ENCODE peak calls at places on chromosomes 12 and 14, in ten cellular contexts. C is sigmoid colon, M is fibroblast of lung, X is fibroblast of the aortic adventitia, O is HFFc6, I is epithelial cell of esophagus, Y is WTC11, G is tibial artery, F is cardiac muscle cell, R is mesothelial cell of epicardium. A is an unnamed sample.

GRCh38 chr12:32897688-32898573 is 1.4 kb upstream of the PKP2 start:
- DNase-seq in C (no peak), M (no peak), X (no peak), O (no peak), I (no peak), Y (no peak), G (no peak), F (no peak), R (no peak), A (no peak)

GRCh38 chr14:106417224-106418049 is 891.1 kb downstream of the TMEM121 start:
- DNase-seq in C (no peak), M (no peak), X (no peak), O (no peak), I (no peak), Y (peak), G (no peak), F (no peak), R (no peak), A (peak)

GRCh38 chr12:101935769-101936741 is 58.7 kb downstream of the DRAM1 start:
- DNase-seq in C (peak), M (peak), X (peak), O (peak), I (peak), Y (no peak), G (peak), F (peak), R (no peak), A (peak)

GRCh38 chr12:73180734-73181133 is 908.6 kb downstream of the TRHDE start:
- DNase-seq in C (no peak), M (no peak), X (no peak), O (no peak), I (no peak), Y (no peak), G (no peak), F (no peak), R (no peak), A (no peak)

GRCh38 chr12:132904718-132905328 is 17.4 kb upstream of the CHFR start:
- DNase-seq in C (peak), M (peak), X (no peak), O (no peak), I (peak), Y (peak), G (peak), F (peak), R (peak), A (peak)

GRCh38 chr12:79482323-79482722 is 208.4 kb downstream of the PAWR start:
- DNase-seq in C (no peak), M (no peak), X (no peak), O (no peak), I (no peak), Y (no peak), G (no peak), F (no peak), R (no peak), A (no peak)

GRCh38 chr14:66813636-66814035 is 305.7 kb downstream of the GPHN start:
- DNase-seq in C (no peak), M (no peak), X (no peak), O (no peak), I (no peak), Y (no peak), G (no peak), F (no peak), R (no peak), A (no peak)

GRCh38 chr12:93287152-93287551 is 90.6 kb upstream of the NUDT4 start:
- DNase-seq in C (no peak), M (peak), X (no peak), O (no peak), I (peak), Y (no peak), G (no peak), F (no peak), R (no peak), A (no peak)

GRCh38 chr12:111942557-111942956 is 70.4 kb downstream of the TMEM116 start:
- DNase-seq in C (no peak), M (peak), X (peak), O (peak), I (peak), Y (no peak), G (no peak), F (no peak), R (no peak), A (peak)

GRCh38 chr12:22255097-22255496 is 79.4 kb downstream of the ST8SIA1 start:
- DNase-seq in C (no peak), M (peak), X (no peak), O (no peak), I (peak), Y (peak), G (no peak), F (no peak), R (no peak), A (no peak)

GRCh38 chr14:105065280-105066228 is at the start of gene GPR132:
- DNase-seq in C (peak), M (peak), X (no peak), O (no peak), I (peak), Y (no peak), G (no peak), F (peak), R (no peak), A (peak)

GRCh38 chr14:56099081-56099797 is 19.0 kb upstream of the PELI2 start:
- DNase-seq in C (no peak), M (peak), X (peak), O (no peak), I (no peak), Y (no peak), G (no peak), F (peak), R (no peak), A (no peak)

GRCh38 chr12:46794593-46795190 is 31.1 kb downstream of the SLC38A4 start:
- DNase-seq in C (no peak), M (no peak), X (no peak), O (no peak), I (no peak), Y (no peak), G (no peak), F (no peak), R (no peak), A (peak)

GRCh38 chr14:63893701-63894458 is 41.1 kb downstream of the SYNE2 start:
- DNase-seq in C (peak), M (peak), X (peak), O (peak), I (peak), Y (no peak), G (peak), F (peak), R (no peak), A (no peak)

GRCh38 chr12:94941440-94941862 is 62.0 kb downstream of the NDUFA12 start:
- DNase-seq in C (no peak), M (peak), X (peak), O (peak), I (peak), Y (no peak), G (peak), F (peak), R (no peak), A (peak)

GRCh38 chr12:124646385-124647230 is 79.2 kb upstream of the NCOR2 start:
- DNase-seq in C (no peak), M (no peak), X (no peak), O (no peak), I (no peak), Y (no peak), G (no peak), F (no peak), R (no peak), A (peak)

GRCh38 chr12:90366286-90366685 is 588.7 kb downstream of the CCER1 start:
- DNase-seq in C (no peak), M (peak), X (peak), O (no peak), I (peak), Y (no peak), G (no peak), F (no peak), R (no peak), A (no peak)

GRCh38 chr12:12803186-12803585 is 10.0 kb upstream of the DDX47 start:
- DNase-seq in C (peak), M (peak), X (peak), O (peak), I (peak), Y (no peak), G (peak), F (no peak), R (no peak), A (peak)

GRCh38 chr14:56065621-56066295 is 52.5 kb upstream of the PELI2 start:
- DNase-seq in C (no peak), M (no peak), X (no peak), O (no peak), I (peak), Y (no peak), G (no peak), F (no peak), R (no peak), A (no peak)

GRCh38 chr14:39505812-39506211 is 73.6 kb upstream of the FBXO33 start:
- DNase-seq in C (no peak), M (no peak), X (no peak), O (no peak), I (no peak), Y (no peak), G (no peak), F (no peak), R (no peak), A (no peak)

GRCh38 chr14:22003471-22003870 is 329.9 kb upstream of the OR4E1 start:
- DNase-seq in C (no peak), M (no peak), X (no peak), O (no peak), I (no peak), Y (no peak), G (no peak), F (no peak), R (no peak), A (peak)

GRCh38 chr12:51851408-51852097 is 3.0 kb upstream of the FIGNL2 start:
- DNase-seq in C (no peak), M (no peak), X (no peak), O (no peak), I (no peak), Y (no peak), G (peak), F (no peak), R (no peak), A (no peak)

GRCh38 chr14:22886500-22887259 is 3.7 kb downstream of the REM2 start:
- DNase-seq in C (peak), M (peak), X (peak), O (no peak), I (peak), Y (peak), G (peak), F (peak), R (peak), A (peak)

GRCh38 chr14:77257700-77258099 is 13.3 kb downstream of the NGB start:
- DNase-seq in C (no peak), M (no peak), X (no peak), O (no peak), I (no peak), Y (no peak), G (no peak), F (no peak), R (no peak), A (no peak)

GRCh38 chr14:101755591-101756324 is 5.8 kb upstream of the PPP2R5C start:
- DNase-seq in C (no peak), M (no peak), X (no peak), O (no peak), I (no peak), Y (no peak), G (no peak), F (no peak), R (no peak), A (no peak)

GRCh38 chr12:12661086-12661485 is 34.9 kb downstream of the GPR19 start:
- DNase-seq in C (no peak), M (peak), X (peak), O (peak), I (peak), Y (no peak), G (no peak), F (no peak), R (no peak), A (no peak)

GRCh38 chr14:59107819-59108218 is 80.6 kb upstream of the DAAM1 start:
- DNase-seq in C (no peak), M (no peak), X (no peak), O (no peak), I (no peak), Y (no peak), G (no peak), F (no peak), R (no peak), A (no peak)

GRCh38 chr14:51607677-51608076 is 44.0 kb upstream of the FRMD6 start:
- DNase-seq in C (no peak), M (peak), X (peak), O (peak), I (no peak), Y (no peak), G (no peak), F (no peak), R (no peak), A (no peak)

GRCh38 chr14:70190156-70190555 is 1.4 kb upstream of the SLC8A3 start:
- DNase-seq in C (no peak), M (no peak), X (no peak), O (no peak), I (no peak), Y (no peak), G (no peak), F (no peak), R (no peak), A (no peak)

GRCh38 chr12:25352078-25352918 is 101.6 kb upstream of the KRAS start:
- DNase-seq in C (no peak), M (peak), X (peak), O (peak), I (no peak), Y (no peak), G (no peak), F (no peak), R (no peak), A (no peak)

GRCh38 chr12:29741342-29742241 is 42.1 kb downstream of the TMTC1 start:
- DNase-seq in C (no peak), M (peak), X (peak), O (no peak), I (peak), Y (no peak), G (no peak), F (peak), R (no peak), A (no peak)

GRCh38 chr12:18589316-18589715 is 148.5 kb downstream of the PLCZ1 start:
- DNase-seq in C (no peak), M (no peak), X (peak), O (peak), I (peak), Y (no peak), G (no peak), F (no peak), R (no peak), A (no peak)

GRCh38 chr12:106670131-106670530 is 87.3 kb downstream of the RFX4 start:
- DNase-seq in C (no peak), M (no peak), X (no peak), O (no peak), I (no peak), Y (no peak), G (no peak), F (no peak), R (no peak), A (no peak)

GRCh38 chr14:101880016-101880297 is 84.4 kb upstream of the DYNC1H1 start:
- DNase-seq in C (no peak), M (no peak), X (no peak), O (no peak), I (no peak), Y (no peak), G (no peak), F (no peak), R (no peak), A (no peak)

DNA sequence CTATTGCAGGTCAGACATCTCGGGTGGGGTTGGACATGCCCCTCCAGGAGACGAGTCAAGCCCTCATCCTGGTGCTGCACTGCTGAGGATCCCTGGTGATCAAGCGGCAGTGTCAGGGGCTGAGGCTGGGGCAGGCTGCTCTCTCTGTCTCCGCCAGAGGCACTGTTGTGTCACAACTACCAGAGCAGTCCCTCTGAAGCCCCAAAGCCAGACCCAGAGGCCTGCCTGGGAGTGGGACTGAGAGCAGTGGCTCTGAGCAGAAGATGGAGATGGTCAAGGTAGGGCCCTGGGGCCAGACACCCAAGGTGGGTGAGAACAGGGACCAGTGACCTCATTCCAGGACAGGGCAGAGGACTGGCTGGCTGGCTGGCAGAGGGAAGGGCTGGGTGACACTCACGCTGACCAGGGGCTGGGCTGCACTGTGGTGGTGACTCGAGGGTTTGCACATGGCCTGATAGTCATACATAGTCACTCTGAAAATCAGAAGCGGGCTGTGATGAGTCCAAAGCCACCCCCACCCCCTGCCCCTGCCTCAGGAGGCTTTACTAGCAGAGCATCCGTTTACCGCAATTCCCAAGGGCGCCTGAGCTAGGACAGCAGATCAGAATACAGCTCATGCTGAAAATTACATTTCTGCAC is 19.6 kb upstream of the LRTM2 start:
- DNase-seq in C (peak), M (no peak), X (no peak), O (peak), I (no peak), Y (peak), G (no peak), F (peak), R (no peak), A (peak)
- TF ChIP-seq CTCF in C (no peak), M (peak), X (peak), O (peak), I (peak), Y (no peak), G (no peak), F (peak), R (no peak), A (no peak)

GRCh38 chr12:104510145-104510872 is 53.6 kb downstream of the CHST11 start:
- DNase-seq in C (no peak), M (no peak), X (peak), O (no peak), I (no peak), Y (no peak), G (no peak), F (no peak), R (no peak), A (no peak)
- TF ChIP-seq CTCF in C (no peak), M (no peak), X (no peak), O (no peak), I (no peak), Y (no peak), G (no peak), F (no peak), R (no peak), A (no peak)

GRCh38 chr12:5073054-5073453 is 29.4 kb downstream of the KCNA5 start:
- DNase-seq in C (no peak), M (no peak), X (no peak), O (no peak), I (no peak), Y (no peak), G (no peak), F (no peak), R (no peak), A (no peak)
- TF ChIP-seq CTCF in C (no peak), M (no peak), X (no peak), O (peak), I (no peak), Y (no peak), G (no peak), F (no peak), R (no peak), A (no peak)

DNA sequence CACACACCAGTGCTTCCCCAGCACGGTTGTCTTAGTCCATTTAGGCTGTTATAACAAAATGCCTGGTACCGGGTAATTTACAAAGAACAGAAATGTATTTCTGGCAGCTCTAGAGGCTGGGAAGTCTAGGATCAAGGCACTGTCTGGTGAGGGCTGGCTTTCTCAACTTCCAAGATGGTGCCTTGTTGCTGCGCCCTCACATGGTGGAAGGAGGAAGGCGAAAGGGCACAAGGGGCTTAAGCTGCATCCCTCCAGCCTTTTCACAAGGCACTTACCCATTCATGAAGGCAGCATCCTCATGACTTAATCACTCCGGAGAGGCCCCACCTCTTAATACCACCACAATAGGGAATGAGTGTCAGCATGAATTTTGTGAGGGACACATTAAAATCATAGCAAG is 155.5 kb downstream of the SLC15A5 start:
- DNase-seq in C (no peak), M (no peak), X (no peak), O (no peak), I (no peak), Y (peak), G (no peak), F (no peak), R (no peak), A (no peak)
- TF ChIP-seq CTCF in C (no peak), M (no peak), X (no peak), O (no peak), I (no peak), Y (no peak), G (no peak), F (no peak), R (no peak), A (no peak)

GRCh38 chr12:57737467-57738141 is 938 bp downstream of the AGAP2 start:
- DNase-seq in C (no peak), M (no peak), X (no peak), O (no peak), I (no peak), Y (peak), G (no peak), F (peak), R (no peak), A (no peak)
- TF ChIP-seq CTCF in C (no peak), M (peak), X (peak), O (peak), I (peak), Y (no peak), G (no peak), F (peak), R (no peak), A (no peak)

GRCh38 chr12:27970981-27971489 is 1.5 kb downstream of the PTHLH start:
- DNase-seq in C (no peak), M (peak), X (peak), O (no peak), I (peak), Y (peak), G (peak), F (peak), R (no peak), A (no peak)

GRCh38 chr12:27970391-27970980 is 2.0 kb downstream of the PTHLH start:
- DNase-seq in C (peak), M (peak), X (peak), O (no peak), I (peak), Y (peak), G (peak), F (peak), R (no peak), A (no peak)

GRCh38 chr12:27971606-27972005 is 927 bp downstream of the PTHLH start:
- DNase-seq in C (no peak), M (no peak), X (no peak), O (no peak), I (no peak), Y (no peak), G (no peak), F (no peak), R (no peak), A (no peak)

GRCh38 chr12:27969011-27969900 is 3.3 kb downstream of the PTHLH start:
- DNase-seq in C (peak), M (peak), X (peak), O (peak), I (peak), Y (peak), G (peak), F (peak), R (no peak), A (no peak)

GRCh38 chr12:27969901-27970390 is 2.6 kb downstream of the PTHLH start:
- DNase-seq in C (peak), M (peak), X (peak), O (peak), I (peak), Y (peak), G (peak), F (peak), R (peak), A (peak)
- TF ChIP-seq CTCF in C (no peak), M (no peak), X (no peak), O (no peak), I (no peak), Y (no peak), G (no peak), F (peak), R (no peak), A (no peak)

GRCh38 chr12:52929538-52929937 is 19.4 kb upstream of the KRT18 start:
- DNase-seq in C (no peak), M (no peak), X (no peak), O (no peak), I (no peak), Y (no peak), G (no peak), F (no peak), R (no peak), A (no peak)
- TF ChIP-seq CTCF in C (no peak), M (no peak), X (no peak), O (no peak), I (no peak), Y (no peak), G (no peak), F (no peak), R (no peak), A (no peak)

A was measured in activated CD8-positive, alpha-beta T cell treated with anti-CD3 and anti-CD28 coated beads for 36 hours.